ENCODE peak calls at places on chromosomes 11 and 22, in four cellular contexts. One of them, this sample, is unnamed.

GRCh38 chr11:9947231-9947864 is 283.5 kb downstream of the SWAP70 start:
- DNase-seq in PC-3: no peak
- DNase-seq in spleen: no peak
- DNase-seq in heart right ventricle: no peak
- DNase-seq in this sample: no peak

GRCh38 chr11:68870470-68870869 is 28.8 kb upstream of the CPT1A start:
- DNase-seq in PC-3: peak; percentile 33
- DNase-seq in spleen: peak; percentile 6
- DNase-seq in heart right ventricle: no peak
- DNase-seq in this sample: no peak

GRCh38 chr22:40487663-40488249 is 117.4 kb downstream of the SGSM3 start:
- DNase-seq in PC-3: peak; percentile 41
- DNase-seq in spleen: no peak
- DNase-seq in heart right ventricle: no peak
- DNase-seq in this sample: no peak

GRCh38 chr11:128530119-128531091 is 57.0 kb downstream of the ETS1 start:
- DNase-seq in PC-3: peak; percentile 88
- DNase-seq in spleen: no peak
- DNase-seq in heart right ventricle: no peak
- DNase-seq in this sample: no peak

GRCh38 chr22:50727678-50728522 is 10.1 kb upstream of the ACR start:
- DNase-seq in PC-3: no peak
- DNase-seq in spleen: peak; percentile 72
- DNase-seq in heart right ventricle: no peak
- DNase-seq in this sample: no peak

GRCh38 chr22:41308054-41308453 is 6.7 kb downstream of the ZC3H7B start:
- DNase-seq in PC-3: no peak
- DNase-seq in spleen: no peak
- DNase-seq in heart right ventricle: no peak
- DNase-seq in this sample: no peak

GRCh38 chr11:12636871-12637410 is 37.3 kb upstream of the TEAD1 start:
- DNase-seq in PC-3: no peak
- DNase-seq in spleen: no peak
- DNase-seq in heart right ventricle: no peak
- DNase-seq in this sample: no peak

GRCh38 chr22:25702046-25702445 is 39.9 kb upstream of the MYO18B start:
- DNase-seq in PC-3: peak; percentile 11
- DNase-seq in spleen: no peak
- DNase-seq in heart right ventricle: no peak
- DNase-seq in this sample: no peak

GRCh38 chr11:133896642-133897330 is 51.5 kb upstream of the SPATA19 start:
- DNase-seq in PC-3: no peak
- DNase-seq in spleen: no peak
- DNase-seq in heart right ventricle: no peak
- DNase-seq in this sample: no peak

GRCh38 chr22:29124777-29125506 is 52.1 kb downstream of the KREMEN1 start:
- DNase-seq in PC-3: no peak
- DNase-seq in spleen: no peak
- DNase-seq in heart right ventricle: no peak
- DNase-seq in this sample: no peak

GRCh38 chr11:117731689-117732290 is 65.2 kb downstream of the DSCAML1 start:
- DNase-seq in PC-3: no peak
- DNase-seq in spleen: peak; percentile 16
- DNase-seq in heart right ventricle: no peak
- DNase-seq in this sample: peak; percentile 13

GRCh38 chr22:45083659-45084305 is 74.0 kb upstream of the PHF21B start:
- DNase-seq in PC-3: peak; percentile 76
- DNase-seq in spleen: no peak
- DNase-seq in heart right ventricle: no peak
- DNase-seq in this sample: no peak

GRCh38 chr11:102589047-102589459 is 36.1 kb downstream of the MMP20 start:
- DNase-seq in PC-3: no peak
- DNase-seq in spleen: no peak
- DNase-seq in heart right ventricle: no peak
- DNase-seq in this sample: no peak

GRCh38 chr11:19817265-19817851 is 104.7 kb downstream of the NAV2 start:
- DNase-seq in PC-3: no peak
- DNase-seq in spleen: no peak
- DNase-seq in heart right ventricle: no peak
- DNase-seq in this sample: no peak

GRCh38 chr11:7910389-7910788 is 20.7 kb downstream of the OR10A6 start:
- DNase-seq in PC-3: peak; percentile 17
- DNase-seq in spleen: no peak
- DNase-seq in heart right ventricle: no peak
- DNase-seq in this sample: no peak

GRCh38 chr11:70233511-70233919 is 30.4 kb downstream of the FADD start:
- DNase-seq in PC-3: peak; percentile 100
- DNase-seq in spleen: no peak
- DNase-seq in heart right ventricle: no peak
- DNase-seq in this sample: no peak

GRCh38 chr11:37552284-37552683 is 954.2 kb upstream of the RAG2 start:
- DNase-seq in PC-3: no peak
- DNase-seq in spleen: no peak
- DNase-seq in heart right ventricle: no peak
- DNase-seq in this sample: no peak

GRCh38 chr11:11973361-11973800 is 35.0 kb downstream of the DKK3 start:
- DNase-seq in PC-3: no peak
- DNase-seq in spleen: no peak
- DNase-seq in heart right ventricle: peak; percentile 73
- DNase-seq in this sample: peak; percentile 80

GRCh38 chr11:113014731-113015455 is 53.7 kb downstream of the NCAM1 start:
- DNase-seq in PC-3: no peak
- DNase-seq in spleen: no peak
- DNase-seq in heart right ventricle: peak; percentile 70
- DNase-seq in this sample: peak; percentile 48

GRCh38 chr22:33221566-33221965 is 163.4 kb upstream of the SYN3 start:
- DNase-seq in PC-3: no peak
- DNase-seq in spleen: no peak
- DNase-seq in heart right ventricle: no peak
- DNase-seq in this sample: no peak

GRCh38 chr11:77198440-77198849 is 70.4 kb downstream of the MYO7A start:
- DNase-seq in PC-3: peak; percentile 43
- DNase-seq in spleen: peak; percentile 62
- DNase-seq in heart right ventricle: no peak
- DNase-seq in this sample: peak; percentile 28

GRCh38 chr11:75233688-75234295 is 6.8 kb upstream of the TPBGL start:
- DNase-seq in PC-3: peak; percentile 77
- DNase-seq in spleen: no peak
- DNase-seq in heart right ventricle: no peak
- DNase-seq in this sample: no peak

GRCh38 chr11:93668171-93668570 is 6.7 kb downstream of the CEP295 start:
- DNase-seq in PC-3: no peak
- DNase-seq in spleen: no peak
- DNase-seq in heart right ventricle: no peak
- DNase-seq in this sample: no peak

GRCh38 chr11:81030186-81030585 is 1589.4 kb upstream of the TENM4 start:
- DNase-seq in PC-3: no peak
- DNase-seq in spleen: no peak
- DNase-seq in heart right ventricle: no peak
- DNase-seq in this sample: no peak

GRCh38 chr11:1077417-1078119 is 2.9 kb downstream of the MUC2 start:
- DNase-seq in PC-3: no peak
- DNase-seq in spleen: peak; percentile 64
- DNase-seq in heart right ventricle: no peak
- DNase-seq in this sample: peak; percentile 34

GRCh38 chr11:22454461-22454860 is 116.3 kb downstream of the SLC17A6 start:
- DNase-seq in PC-3: no peak
- DNase-seq in spleen: no peak
- DNase-seq in heart right ventricle: no peak
- DNase-seq in this sample: no peak

GRCh38 chr11:70333206-70333605 is 62.7 kb downstream of the PPFIA1 start:
- DNase-seq in PC-3: no peak
- DNase-seq in spleen: no peak
- DNase-seq in heart right ventricle: no peak
- DNase-seq in this sample: peak; percentile 74

GRCh38 chr11:77993902-77994301 is 566 bp downstream of the INTS4 start:
- DNase-seq in PC-3: no peak
- DNase-seq in spleen: no peak
- DNase-seq in heart right ventricle: no peak
- DNase-seq in this sample: no peak

GRCh38 chr11:126547691-126548090 is 192.2 kb downstream of the ST3GAL4 start:
- DNase-seq in PC-3: no peak
- DNase-seq in spleen: no peak
- DNase-seq in heart right ventricle: no peak
- DNase-seq in this sample: no peak

GRCh38 chr11:92791886-92792285 is 177.6 kb upstream of the MTNR1B start:
- DNase-seq in PC-3: no peak
- DNase-seq in spleen: no peak
- DNase-seq in heart right ventricle: no peak
- DNase-seq in this sample: no peak

GRCh38 chr11:47498584-47499152 is 49.7 kb upstream of the RAPSN start:
- DNase-seq in PC-3: no peak
- DNase-seq in spleen: no peak
- DNase-seq in heart right ventricle: no peak
- DNase-seq in this sample: no peak

GRCh38 chr11:47494996-47495855 is 46.3 kb upstream of the RAPSN start:
- DNase-seq in PC-3: no peak
- DNase-seq in spleen: no peak
- DNase-seq in heart right ventricle: no peak
- DNase-seq in this sample: no peak

GRCh38 chr11:47498149-47498548 is 49.2 kb upstream of the RAPSN start:
- DNase-seq in PC-3: no peak
- DNase-seq in spleen: no peak
- DNase-seq in heart right ventricle: no peak
- DNase-seq in this sample: no peak

GRCh38 chr11:47496808-47497207 is 47.9 kb upstream of the RAPSN start:
- DNase-seq in PC-3: no peak
- DNase-seq in spleen: no peak
- DNase-seq in heart right ventricle: no peak
- DNase-seq in this sample: no peak

DNA sequence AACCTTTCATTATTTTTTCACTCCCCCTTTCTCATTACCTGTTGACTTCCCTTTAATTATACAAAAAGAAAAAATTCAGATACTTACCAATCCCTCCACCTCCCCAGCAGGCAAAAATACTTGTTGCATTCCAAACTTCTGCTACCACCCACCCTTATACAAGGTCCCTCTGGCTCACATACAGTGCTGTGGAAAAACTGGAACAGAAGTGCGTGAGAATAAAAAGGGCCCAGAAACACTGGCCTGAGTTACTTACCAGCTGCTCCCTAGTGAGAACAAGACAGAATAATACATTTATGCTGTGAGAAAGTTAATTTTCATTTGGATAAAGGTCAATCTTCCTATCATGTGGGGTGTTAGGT is 46.9 kb upstream of the RAPSN start:
- DNase-seq in PC-3: no peak
- DNase-seq in spleen: no peak
- DNase-seq in heart right ventricle: no peak
- DNase-seq in this sample: no peak
- H3K27ac ChIP-seq in PC-3: no peak overlapping the region
- H3K27ac ChIP-seq in spleen: no peak overlapping the region
- H3K27ac ChIP-seq in heart right ventricle: no peak overlapping the region
- H3K27ac ChIP-seq in this sample: no peak overlapping the region

GRCh38 chr11:110438017-110438416 is 8.3 kb downstream of the FDX1 start:
- DNase-seq in PC-3: no peak
- DNase-seq in spleen: no peak
- DNase-seq in heart right ventricle: no peak
- DNase-seq in this sample: no peak
- H3K27ac ChIP-seq in PC-3: no peak overlapping the region
- H3K27ac ChIP-seq in spleen: no peak overlapping the region
- H3K27ac ChIP-seq in heart right ventricle: no peak overlapping the region
- H3K27ac ChIP-seq in this sample: no peak overlapping the region

DNA sequence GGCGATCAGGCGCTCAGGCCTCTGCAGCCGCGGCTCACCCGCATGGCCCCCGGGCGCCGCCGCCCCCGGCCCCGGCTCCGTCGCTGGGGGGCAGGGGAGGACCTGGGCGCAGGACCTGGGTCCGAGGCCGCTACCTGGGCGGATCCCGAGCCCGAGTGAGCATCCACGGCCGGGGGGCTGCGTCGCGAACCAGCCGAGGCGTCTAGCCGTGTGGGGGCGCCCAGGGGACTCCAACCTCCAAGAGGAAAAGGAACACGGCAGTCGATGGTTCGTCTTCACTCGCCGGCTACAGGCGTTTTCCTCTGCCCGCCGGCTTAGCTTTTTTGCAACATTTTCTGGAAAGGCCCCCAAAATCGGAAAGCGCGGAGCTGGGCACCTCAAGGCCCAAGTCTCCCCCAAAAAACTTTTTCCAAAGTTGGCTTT is 698 bp downstream of the PDGFB start:
- DNase-seq in PC-3: no peak
- DNase-seq in spleen: no peak
- DNase-seq in heart right ventricle: no peak
- DNase-seq in this sample: no peak
- H3K27ac ChIP-seq in PC-3: no peak overlapping the region
- H3K27ac ChIP-seq in spleen: peak overlapping the region; percentile 63
- H3K27ac ChIP-seq in heart right ventricle: peak overlapping the region; percentile 89
- H3K27ac ChIP-seq in this sample: peak overlapping the region; percentile 88

GRCh38 chr11:57327721-57328120 is 3.0 kb upstream of the TNKS1BP1 start:
- DNase-seq in PC-3: no peak
- DNase-seq in spleen: no peak
- DNase-seq in heart right ventricle: no peak
- DNase-seq in this sample: no peak

GRCh38 chr11:57325735-57326048 is 940 bp upstream of the TNKS1BP1 start:
- DNase-seq in PC-3: no peak
- DNase-seq in spleen: no peak
- DNase-seq in heart right ventricle: peak; percentile 52
- DNase-seq in this sample: no peak

GRCh38 chr11:57332694-57333440 is 2.8 kb downstream of the SSRP1 start:
- DNase-seq in PC-3: no peak
- DNase-seq in spleen: no peak
- DNase-seq in heart right ventricle: no peak
- DNase-seq in this sample: no peak

GRCh38 chr11:57331720-57332119 is 4.0 kb downstream of the SSRP1 start:
- DNase-seq in PC-3: no peak
- DNase-seq in spleen: no peak
- DNase-seq in heart right ventricle: no peak
- DNase-seq in this sample: no peak

DNA sequence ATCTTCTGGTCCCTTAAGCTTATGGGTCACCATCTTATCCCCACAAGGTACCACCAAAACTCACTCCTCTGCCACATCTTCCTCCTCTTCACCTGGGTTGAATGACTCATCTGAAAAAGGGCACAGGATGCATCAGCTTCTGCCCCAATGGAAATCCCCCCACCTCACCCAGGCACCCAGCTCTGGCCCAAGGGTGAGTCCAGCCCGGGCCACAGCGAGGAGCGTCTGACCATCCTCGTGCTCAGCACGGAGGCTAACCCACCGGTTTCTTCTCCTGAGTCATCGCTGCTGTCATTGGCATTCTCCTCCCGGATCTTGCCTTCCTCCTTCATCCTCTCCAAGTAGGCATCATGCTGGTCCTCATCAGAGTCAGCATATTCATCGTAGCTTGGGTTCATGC is 5.3 kb upstream of the TNKS1BP1 start:
- DNase-seq in PC-3: no peak
- DNase-seq in spleen: peak; percentile 68
- DNase-seq in heart right ventricle: no peak
- DNase-seq in this sample: no peak
- H3K27ac ChIP-seq in PC-3: no peak overlapping the region
- H3K27ac ChIP-seq in spleen: no peak overlapping the region
- H3K27ac ChIP-seq in heart right ventricle: no peak overlapping the region
- H3K27ac ChIP-seq in this sample: no peak overlapping the region

GRCh38 chr11:65787649-65788622 is 1.1 kb downstream of the OVOL1 start:
- DNase-seq in PC-3: no peak
- DNase-seq in spleen: no peak
- DNase-seq in heart right ventricle: no peak
- DNase-seq in this sample: no peak
- H3K27ac ChIP-seq in PC-3: no peak overlapping the region
- H3K27ac ChIP-seq in spleen: no peak overlapping the region
- H3K27ac ChIP-seq in heart right ventricle: no peak overlapping the region
- H3K27ac ChIP-seq in this sample: no peak overlapping the region

This sample was measured in dorsolateral prefrontal cortex.